ENCODE peak calls at places on chromosome 20, in five cellular contexts. R, I, Y, D and K are unnamed samples.

GRCh38 chr20:45545754-45546453 is 1.3 kb downstream of the EPPIN start:
- DNase-seq in R (no peak), I (peak), Y (no peak), D (peak), K (no peak)

GRCh38 chr20:266604-267562 is 9.4 kb downstream of the DEFB132 start:
- DNase-seq in R (peak), I (peak), Y (peak), D (peak), K (peak)

GRCh38 chr20:5827098-5827853 is 77.1 kb downstream of the SHLD1 start:
- DNase-seq in R (no peak), I (no peak), Y (no peak), D (no peak), K (no peak)

GRCh38 chr20:38889792-38890496 is 36.3 kb upstream of the FAM83D start:
- DNase-seq in R (no peak), I (no peak), Y (no peak), D (no peak), K (no peak)

GRCh38 chr20:16555754-16556153 is 17.5 kb downstream of the KIF16B start:
- DNase-seq in R (no peak), I (no peak), Y (no peak), D (no peak), K (no peak)

GRCh38 chr20:46022411-46023147 is 6.4 kb upstream of the SLC12A5 start:
- DNase-seq in R (peak), I (peak), Y (no peak), D (no peak), K (peak)

GRCh38 chr20:49983848-49984408 is 1.1 kb downstream of the SNAI1 start:
- DNase-seq in R (no peak), I (no peak), Y (no peak), D (no peak), K (no peak)

GRCh38 chr20:49685161-49685601 is 28.5 kb downstream of the B4GALT5 start:
- DNase-seq in R (no peak), I (no peak), Y (no peak), D (no peak), K (peak)

GRCh38 chr20:38657390-38657789 is 55.8 kb downstream of the ARHGAP40 start:
- DNase-seq in R (no peak), I (no peak), Y (no peak), D (no peak), K (no peak)

GRCh38 chr20:32479697-32480140 is 105.4 kb downstream of the NOL4L start:
- DNase-seq in R (no peak), I (no peak), Y (no peak), D (no peak), K (no peak)

GRCh38 chr20:37711001-37711400 is 17.2 kb downstream of the CTNNBL1 start:
- DNase-seq in R (no peak), I (no peak), Y (no peak), D (no peak), K (no peak)

GRCh38 chr20:37688093-37688492 is 5.7 kb upstream of the CTNNBL1 start:
- DNase-seq in R (no peak), I (no peak), Y (no peak), D (no peak), K (no peak)

GRCh38 chr20:58458342-58459057 is 56.7 kb downstream of the APCDD1L start:
- DNase-seq in R (no peak), I (no peak), Y (no peak), D (no peak), K (no peak)

GRCh38 chr20:14193885-14194284 is 143.5 kb downstream of the FLRT3 start:
- DNase-seq in R (no peak), I (no peak), Y (no peak), D (no peak), K (no peak)

GRCh38 chr20:50992336-50992732 is 30.6 kb downstream of the KCNG1 start:
- DNase-seq in R (no peak), I (no peak), Y (peak), D (no peak), K (no peak)

GRCh38 chr20:53829086-53829703 is 235.6 kb upstream of the ZNF217 start:
- DNase-seq in R (no peak), I (peak), Y (peak), D (peak), K (no peak)

GRCh38 chr20:10671850-10672578 is 1.8 kb downstream of the JAG1 start:
- DNase-seq in R (no peak), I (peak), Y (no peak), D (no peak), K (peak)

GRCh38 chr20:57714409-57715267 is 4.8 kb upstream of the PMEPA1 start:
- DNase-seq in R (no peak), I (peak), Y (no peak), D (no peak), K (no peak)

GRCh38 chr20:23035731-23036130 is 619 bp downstream of the SSTR4 start:
- DNase-seq in R (no peak), I (no peak), Y (no peak), D (no peak), K (no peak)

GRCh38 chr20:63829943-63830820 is 882 bp downstream of the ZBTB46 start:
- DNase-seq in R (no peak), I (peak), Y (no peak), D (no peak), K (no peak)

GRCh38 chr20:20259534-20259933 is 108.4 kb upstream of the INSM1 start:
- DNase-seq in R (no peak), I (no peak), Y (no peak), D (no peak), K (peak)

GRCh38 chr20:47019106-47019824 is 124.6 kb downstream of the EYA2 start:
- DNase-seq in R (no peak), I (no peak), Y (no peak), D (no peak), K (no peak)

GRCh38 chr20:8095648-8096572 is 36.2 kb upstream of the PLCB1 start:
- DNase-seq in R (no peak), I (no peak), Y (no peak), D (no peak), K (no peak)

GRCh38 chr20:40883097-40883496 is 145.5 kb upstream of the TOP1 start:
- DNase-seq in R (no peak), I (no peak), Y (no peak), D (no peak), K (no peak)

GRCh38 chr20:58579819-58580492 is 64.8 kb upstream of the APCDD1L start:
- DNase-seq in R (no peak), I (no peak), Y (no peak), D (no peak), K (no peak)